ENCODE peak calls at places on chromosomes 16 and 17, in eight cellular contexts. One of them, this sample, is unnamed.

GRCh38 chr16:88007321-88007731 is 56.1 kb downstream of the BANP start:
- DNase-seq in WERI-Rb-1: no peak
- DNase-seq in uterus: no peak
- DNase-seq in bronchial epithelial cell: no peak
- DNase-seq in NT2/D1: no peak
- DNase-seq in heart left ventricle: no peak
- DNase-seq in cardiac fibroblast: no peak
- DNase-seq in ovary: no peak
- DNase-seq in this sample: no peak

GRCh38 chr17:6355196-6355595 is 79.7 kb downstream of the AIPL1 start:
- DNase-seq in bronchial epithelial cell: no peak
- DNase-seq in uterus: no peak
- DNase-seq in NT2/D1: no peak
- DNase-seq in ovary: no peak
- DNase-seq in heart left ventricle: no peak
- DNase-seq in cardiac fibroblast: no peak
- DNase-seq in WERI-Rb-1: no peak
- DNase-seq in this sample: no peak

GRCh38 chr16:52456368-52456767 is 90.6 kb downstream of the TOX3 start:
- DNase-seq in uterus: no peak
- DNase-seq in cardiac fibroblast: no peak
- DNase-seq in bronchial epithelial cell: no peak
- DNase-seq in NT2/D1: no peak
- DNase-seq in ovary: no peak
- DNase-seq in WERI-Rb-1: no peak
- DNase-seq in heart left ventricle: no peak
- DNase-seq in this sample: no peak

GRCh38 chr16:87918866-87919680 is 17.3 kb downstream of the CA5A start:
- DNase-seq in uterus: peak; percentile 15
- DNase-seq in NT2/D1: no peak
- DNase-seq in cardiac fibroblast: no peak
- DNase-seq in bronchial epithelial cell: no peak
- DNase-seq in ovary: peak; percentile 76
- DNase-seq in heart left ventricle: peak; percentile 67
- DNase-seq in WERI-Rb-1: no peak
- DNase-seq in this sample: no peak

GRCh38 chr16:23950898-23951297 is 115.1 kb downstream of the PRKCB start:
- DNase-seq in bronchial epithelial cell: no peak
- DNase-seq in cardiac fibroblast: no peak
- DNase-seq in WERI-Rb-1: no peak
- DNase-seq in uterus: no peak
- DNase-seq in ovary: no peak
- DNase-seq in heart left ventricle: no peak
- DNase-seq in NT2/D1: no peak
- DNase-seq in this sample: no peak

GRCh38 chr16:52316241-52316640 is 230.7 kb downstream of the TOX3 start:
- DNase-seq in uterus: no peak
- DNase-seq in cardiac fibroblast: no peak
- DNase-seq in NT2/D1: no peak
- DNase-seq in bronchial epithelial cell: no peak
- DNase-seq in ovary: no peak
- DNase-seq in heart left ventricle: no peak
- DNase-seq in WERI-Rb-1: no peak
- DNase-seq in this sample: no peak

GRCh38 chr17:20028436-20028835 is 19.3 kb downstream of the SPECC1 start:
- DNase-seq in WERI-Rb-1: no peak
- DNase-seq in NT2/D1: no peak
- DNase-seq in ovary: no peak
- DNase-seq in uterus: no peak
- DNase-seq in cardiac fibroblast: peak; percentile 71
- DNase-seq in heart left ventricle: no peak
- DNase-seq in bronchial epithelial cell: peak; percentile 62
- DNase-seq in this sample: peak; percentile 42

GRCh38 chr17:81011951-81012350 is 20.3 kb downstream of the CHMP6 start:
- DNase-seq in bronchial epithelial cell: no peak
- DNase-seq in WERI-Rb-1: no peak
- DNase-seq in cardiac fibroblast: peak; percentile 54
- DNase-seq in ovary: no peak
- DNase-seq in heart left ventricle: no peak
- DNase-seq in uterus: no peak
- DNase-seq in NT2/D1: no peak
- DNase-seq in this sample: no peak

GRCh38 chr17:280216-280615 is 72.4 kb downstream of the RPH3AL start:
- DNase-seq in WERI-Rb-1: no peak
- DNase-seq in ovary: peak; percentile 17
- DNase-seq in NT2/D1: no peak
- DNase-seq in cardiac fibroblast: no peak
- DNase-seq in bronchial epithelial cell: no peak
- DNase-seq in heart left ventricle: peak; percentile 15
- DNase-seq in uterus: peak; percentile 7
- DNase-seq in this sample: no peak

GRCh38 chr16:56041556-56042140 is 149.6 kb upstream of the GNAO1 start:
- DNase-seq in NT2/D1: peak; percentile 40
- DNase-seq in WERI-Rb-1: peak; percentile 78
- DNase-seq in cardiac fibroblast: no peak
- DNase-seq in heart left ventricle: peak; percentile 24
- DNase-seq in uterus: no peak
- DNase-seq in bronchial epithelial cell: peak; percentile 23
- DNase-seq in ovary: no peak
- DNase-seq in this sample: no peak

GRCh38 chr17:6526362-6527152 is 29.8 kb downstream of the PITPNM3 start:
- DNase-seq in cardiac fibroblast: peak; percentile 16
- DNase-seq in uterus: no peak
- DNase-seq in NT2/D1: no peak
- DNase-seq in heart left ventricle: no peak
- DNase-seq in bronchial epithelial cell: no peak
- DNase-seq in WERI-Rb-1: no peak
- DNase-seq in ovary: no peak
- DNase-seq in this sample: no peak

GRCh38 chr16:11679250-11679649 is 11.0 kb downstream of the SNN start:
- DNase-seq in ovary: no peak
- DNase-seq in cardiac fibroblast: no peak
- DNase-seq in WERI-Rb-1: no peak
- DNase-seq in bronchial epithelial cell: no peak
- DNase-seq in uterus: no peak
- DNase-seq in heart left ventricle: no peak
- DNase-seq in NT2/D1: no peak
- DNase-seq in this sample: no peak

GRCh38 chr16:79912592-79913310 is 312.2 kb upstream of the MAF start:
- DNase-seq in NT2/D1: no peak
- DNase-seq in cardiac fibroblast: no peak
- DNase-seq in uterus: no peak
- DNase-seq in bronchial epithelial cell: no peak
- DNase-seq in WERI-Rb-1: no peak
- DNase-seq in heart left ventricle: no peak
- DNase-seq in ovary: no peak
- DNase-seq in this sample: no peak

GRCh38 chr17:65472602-65473001 is 88.8 kb downstream of the AXIN2 start:
- DNase-seq in bronchial epithelial cell: no peak
- DNase-seq in cardiac fibroblast: peak; percentile 92
- DNase-seq in WERI-Rb-1: no peak
- DNase-seq in uterus: peak; percentile 57
- DNase-seq in heart left ventricle: no peak
- DNase-seq in ovary: peak; percentile 52
- DNase-seq in NT2/D1: no peak
- DNase-seq in this sample: peak; percentile 4

GRCh38 chr16:15648135-15648730 is 1.8 kb upstream of the NDE1 start:
- DNase-seq in WERI-Rb-1: no peak
- DNase-seq in heart left ventricle: no peak
- DNase-seq in bronchial epithelial cell: peak; percentile 52
- DNase-seq in cardiac fibroblast: no peak
- DNase-seq in NT2/D1: no peak
- DNase-seq in uterus: no peak
- DNase-seq in ovary: no peak
- DNase-seq in this sample: no peak

GRCh38 chr17:69088643-69089200 is 28.0 kb upstream of the ABCA9 start:
- DNase-seq in heart left ventricle: no peak
- DNase-seq in NT2/D1: no peak
- DNase-seq in ovary: no peak
- DNase-seq in uterus: no peak
- DNase-seq in WERI-Rb-1: no peak
- DNase-seq in bronchial epithelial cell: no peak
- DNase-seq in cardiac fibroblast: no peak
- DNase-seq in this sample: no peak

GRCh38 chr16:56691885-56692284 is 9.6 kb downstream of the MT1X start:
- DNase-seq in heart left ventricle: no peak
- DNase-seq in NT2/D1: no peak
- DNase-seq in ovary: no peak
- DNase-seq in bronchial epithelial cell: peak; percentile 100
- DNase-seq in cardiac fibroblast: peak; percentile 39
- DNase-seq in uterus: no peak
- DNase-seq in WERI-Rb-1: no peak
- DNase-seq in this sample: no peak

GRCh38 chr16:25699069-25699468 is 7.3 kb downstream of the HS3ST4 start:
- DNase-seq in WERI-Rb-1: no peak
- DNase-seq in bronchial epithelial cell: no peak
- DNase-seq in ovary: no peak
- DNase-seq in NT2/D1: no peak
- DNase-seq in heart left ventricle: no peak
- DNase-seq in uterus: no peak
- DNase-seq in cardiac fibroblast: no peak
- DNase-seq in this sample: no peak

GRCh38 chr16:10981697-10982216 is 37.4 kb downstream of the CLEC16A start:
- DNase-seq in uterus: no peak
- DNase-seq in NT2/D1: no peak
- DNase-seq in cardiac fibroblast: no peak
- DNase-seq in ovary: no peak
- DNase-seq in bronchial epithelial cell: peak; percentile 81
- DNase-seq in WERI-Rb-1: peak; percentile 69
- DNase-seq in heart left ventricle: no peak
- DNase-seq in this sample: no peak

GRCh38 chr16:88295526-88296436 is 87.0 kb upstream of the ZNF469 start:
- DNase-seq in cardiac fibroblast: no peak
- DNase-seq in ovary: no peak
- DNase-seq in bronchial epithelial cell: no peak
- DNase-seq in WERI-Rb-1: no peak
- DNase-seq in heart left ventricle: no peak
- DNase-seq in NT2/D1: no peak
- DNase-seq in uterus: no peak
- DNase-seq in this sample: no peak

GRCh38 chr17:38627957-38628356 is 22.2 kb upstream of the SRCIN1 start:
- DNase-seq in heart left ventricle: no peak
- DNase-seq in uterus: no peak
- DNase-seq in ovary: no peak
- DNase-seq in cardiac fibroblast: no peak
- DNase-seq in WERI-Rb-1: no peak
- DNase-seq in NT2/D1: no peak
- DNase-seq in bronchial epithelial cell: no peak
- DNase-seq in this sample: no peak

GRCh38 chr16:28915181-28915580 is 9.9 kb downstream of the RABEP2 start:
- DNase-seq in bronchial epithelial cell: peak; percentile 18
- DNase-seq in cardiac fibroblast: peak; percentile 59
- DNase-seq in uterus: no peak
- DNase-seq in NT2/D1: no peak
- DNase-seq in ovary: no peak
- DNase-seq in heart left ventricle: no peak
- DNase-seq in WERI-Rb-1: no peak
- DNase-seq in this sample: peak; percentile 9

GRCh38 chr17:10127819-10128375 is 70.5 kb downstream of the GAS7 start:
- DNase-seq in NT2/D1: peak; percentile 46
- DNase-seq in WERI-Rb-1: peak; percentile 54
- DNase-seq in cardiac fibroblast: peak; percentile 99
- DNase-seq in uterus: peak; percentile 92
- DNase-seq in heart left ventricle: peak; percentile 82
- DNase-seq in bronchial epithelial cell: no peak
- DNase-seq in ovary: peak; percentile 91
- DNase-seq in this sample: peak; percentile 93

GRCh38 chr16:86519649-86520316 is 9.5 kb downstream of the FOXF1 start:
- DNase-seq in bronchial epithelial cell: peak; percentile 31
- DNase-seq in ovary: peak; percentile 71
- DNase-seq in uterus: peak; percentile 48
- DNase-seq in heart left ventricle: peak; percentile 57
- DNase-seq in WERI-Rb-1: peak; percentile 39
- DNase-seq in NT2/D1: no peak
- DNase-seq in cardiac fibroblast: peak; percentile 55
- DNase-seq in this sample: no peak
- H3K4me3 ChIP-seq in bronchial epithelial cell: no peak overlapping the region
- H3K4me3 ChIP-seq in ovary: no peak overlapping the region
- H3K4me3 ChIP-seq in uterus: no peak overlapping the region
- H3K4me3 ChIP-seq in heart left ventricle: no peak overlapping the region
- H3K4me3 ChIP-seq in WERI-Rb-1: no peak overlapping the region
- H3K4me3 ChIP-seq in NT2/D1: no peak overlapping the region
- H3K4me3 ChIP-seq in cardiac fibroblast: no peak overlapping the region
- H3K4me3 ChIP-seq in this sample: no peak overlapping the region

GRCh38 chr16:21279501-21279900 is 1.4 kb upstream of the CRYM start:
- DNase-seq in heart left ventricle: no peak
- DNase-seq in cardiac fibroblast: no peak
- DNase-seq in ovary: no peak
- DNase-seq in uterus: no peak
- DNase-seq in WERI-Rb-1: no peak
- DNase-seq in bronchial epithelial cell: no peak
- DNase-seq in NT2/D1: no peak
- DNase-seq in this sample: no peak

GRCh38 chr16:21281698-21282389 is 3.8 kb upstream of the CRYM start:
- DNase-seq in uterus: no peak
- DNase-seq in heart left ventricle: no peak
- DNase-seq in NT2/D1: no peak
- DNase-seq in WERI-Rb-1: peak; percentile 51
- DNase-seq in bronchial epithelial cell: no peak
- DNase-seq in cardiac fibroblast: no peak
- DNase-seq in ovary: no peak
- DNase-seq in this sample: no peak

GRCh38 chr16:21277927-21278706 is at the start of gene CRYM:
- DNase-seq in cardiac fibroblast: peak; percentile 43
- DNase-seq in WERI-Rb-1: peak; percentile 64
- DNase-seq in bronchial epithelial cell: peak; percentile 15
- DNase-seq in heart left ventricle: peak; percentile 66
- DNase-seq in ovary: peak; percentile 72
- DNase-seq in NT2/D1: no peak
- DNase-seq in uterus: peak; percentile 32
- DNase-seq in this sample: no peak

GRCh38 chr16:21284414-21284813 is 6.3 kb upstream of the CRYM start:
- DNase-seq in ovary: no peak
- DNase-seq in uterus: no peak
- DNase-seq in heart left ventricle: no peak
- DNase-seq in WERI-Rb-1: no peak
- DNase-seq in cardiac fibroblast: no peak
- DNase-seq in NT2/D1: no peak
- DNase-seq in bronchial epithelial cell: no peak
- DNase-seq in this sample: no peak

GRCh38 chr16:21283521-21284289 is 5.6 kb upstream of the CRYM start:
- DNase-seq in WERI-Rb-1: peak; percentile 87
- DNase-seq in NT2/D1: no peak
- DNase-seq in cardiac fibroblast: peak; percentile 49
- DNase-seq in uterus: peak; percentile 29
- DNase-seq in bronchial epithelial cell: peak; percentile 8
- DNase-seq in ovary: peak; percentile 59
- DNase-seq in heart left ventricle: peak; percentile 65
- DNase-seq in this sample: no peak
- H3K4me3 ChIP-seq in WERI-Rb-1: peak overlapping the region; percentile 78
- H3K4me3 ChIP-seq in NT2/D1: peak overlapping the region; percentile 53
- H3K4me3 ChIP-seq in cardiac fibroblast: no peak overlapping the region
- H3K4me3 ChIP-seq in uterus: peak overlapping the region; percentile 21
- H3K4me3 ChIP-seq in bronchial epithelial cell: peak overlapping the region; percentile 12
- H3K4me3 ChIP-seq in ovary: peak overlapping the region; percentile 21
- H3K4me3 ChIP-seq in heart left ventricle: peak overlapping the region; percentile 54
- H3K4me3 ChIP-seq in this sample: peak overlapping the region; percentile 46

GRCh38 chr17:58631523-58632323 is 60.1 kb downstream of the TEX14 start:
- DNase-seq in WERI-Rb-1: peak; percentile 99
- DNase-seq in cardiac fibroblast: peak; percentile 99
- DNase-seq in bronchial epithelial cell: peak; percentile 97
- DNase-seq in heart left ventricle: peak; percentile 95
- DNase-seq in uterus: peak; percentile 95
- DNase-seq in ovary: peak; percentile 96
- DNase-seq in NT2/D1: peak; percentile 91
- DNase-seq in this sample: peak; percentile 98
- H3K4me3 ChIP-seq in WERI-Rb-1: peak overlapping the region; percentile 50
- H3K4me3 ChIP-seq in cardiac fibroblast: peak overlapping the region; percentile 23
- H3K4me3 ChIP-seq in bronchial epithelial cell: peak overlapping the region; percentile 35
- H3K4me3 ChIP-seq in heart left ventricle: peak overlapping the region; percentile 48
- H3K4me3 ChIP-seq in uterus: peak overlapping the region; percentile 31
- H3K4me3 ChIP-seq in ovary: peak overlapping the region; percentile 49
- H3K4me3 ChIP-seq in NT2/D1: peak overlapping the region; percentile 29
- H3K4me3 ChIP-seq in this sample: peak overlapping the region; percentile 46

GRCh38 chr17:75633484-75634375 is 496 bp downstream of the SMIM5 start:
- DNase-seq in cardiac fibroblast: peak; percentile 92
- DNase-seq in bronchial epithelial cell: peak; percentile 83
- DNase-seq in uterus: peak; percentile 93
- DNase-seq in WERI-Rb-1: peak; percentile 97
- DNase-seq in ovary: peak; percentile 93
- DNase-seq in NT2/D1: peak; percentile 77
- DNase-seq in heart left ventricle: peak; percentile 89
- DNase-seq in this sample: peak; percentile 61
- H3K4me3 ChIP-seq in cardiac fibroblast: no peak overlapping the region
- H3K4me3 ChIP-seq in bronchial epithelial cell: no peak overlapping the region
- H3K4me3 ChIP-seq in uterus: peak overlapping the region; percentile 6
- H3K4me3 ChIP-seq in WERI-Rb-1: peak overlapping the region; percentile 24
- H3K4me3 ChIP-seq in ovary: peak overlapping the region; percentile 1
- H3K4me3 ChIP-seq in NT2/D1: peak overlapping the region; percentile 2
- H3K4me3 ChIP-seq in heart left ventricle: peak overlapping the region; percentile 34
- H3K4me3 ChIP-seq in this sample: no peak overlapping the region